ENCODE peak calls at places on chromosomes 13 and 19, in nine cellular contexts. C is A549; B is AG04449; A is GM13976; P is upper lobe of left lung; D is CD8-positive, alpha-beta T cell; E is fibroblast of mammary gland; N is AG10803; J is natural killer cell. T is an unnamed sample.

GRCh38 chr13:81927347-81927746 is 1586.4 kb upstream of the SPRY2 start:
- DNase-seq in C (peak), B (no peak), A (no peak), P (no peak), D (no peak), E (no peak), N (no peak), J (no peak), T (no peak)

GRCh38 chr13:46469064-46469463 is 82.0 kb upstream of the RUBCNL start:
- DNase-seq in C (no peak), B (peak), A (no peak), P (no peak), D (no peak), E (peak), N (peak), J (no peak), T (no peak)

GRCh38 chr13:83515267-83515666 is 367.0 kb downstream of the SLITRK1 start:
- DNase-seq in C (peak), B (peak), A (no peak), P (no peak), D (no peak), E (peak), N (peak), J (no peak), T (no peak)

GRCh38 chr19:15107056-15108010 is at the start of gene SYDE1:
- DNase-seq in C (peak), B (no peak), A (peak), P (peak), D (no peak), E (peak), N (peak), J (no peak), T (no peak)

GRCh38 chr19:9940778-9941177 is 4.5 kb upstream of the OLFM2 start:
- DNase-seq in C (no peak), B (no peak), A (no peak), P (no peak), D (no peak), E (peak), N (peak), J (no peak), T (no peak)

GRCh38 chr19:12828494-12828893 is 5.9 kb downstream of the RTBDN start:
- DNase-seq in C (no peak), B (no peak), A (peak), P (no peak), D (no peak), E (peak), N (no peak), J (no peak), T (no peak)

GRCh38 chr13:110405597-110406450 is 98.7 kb downstream of the COL4A2 start:
- DNase-seq in C (no peak), B (no peak), A (no peak), P (no peak), D (no peak), E (peak), N (peak), J (no peak), T (no peak)

GRCh38 chr19:17243854-17244617 is 1.7 kb downstream of the NR2F6 start:
- DNase-seq in C (peak), B (no peak), A (no peak), P (peak), D (no peak), E (peak), N (peak), J (no peak), T (no peak)

GRCh38 chr13:28532226-28533048 is 37.5 kb upstream of the FLT1 start:
- DNase-seq in C (no peak), B (no peak), A (peak), P (peak), D (no peak), E (no peak), N (no peak), J (no peak), T (peak)

GRCh38 chr19:41276231-41276630 is 12.1 kb downstream of the HNRNPUL1 start:
- DNase-seq in C (no peak), B (no peak), A (no peak), P (no peak), D (no peak), E (peak), N (peak), J (no peak), T (no peak)

GRCh38 chr19:41123716-41124244 is 9.5 kb downstream of the CYP2F1 start:
- DNase-seq in C (no peak), B (no peak), A (no peak), P (peak), D (no peak), E (no peak), N (no peak), J (no peak), T (no peak)

DNA sequence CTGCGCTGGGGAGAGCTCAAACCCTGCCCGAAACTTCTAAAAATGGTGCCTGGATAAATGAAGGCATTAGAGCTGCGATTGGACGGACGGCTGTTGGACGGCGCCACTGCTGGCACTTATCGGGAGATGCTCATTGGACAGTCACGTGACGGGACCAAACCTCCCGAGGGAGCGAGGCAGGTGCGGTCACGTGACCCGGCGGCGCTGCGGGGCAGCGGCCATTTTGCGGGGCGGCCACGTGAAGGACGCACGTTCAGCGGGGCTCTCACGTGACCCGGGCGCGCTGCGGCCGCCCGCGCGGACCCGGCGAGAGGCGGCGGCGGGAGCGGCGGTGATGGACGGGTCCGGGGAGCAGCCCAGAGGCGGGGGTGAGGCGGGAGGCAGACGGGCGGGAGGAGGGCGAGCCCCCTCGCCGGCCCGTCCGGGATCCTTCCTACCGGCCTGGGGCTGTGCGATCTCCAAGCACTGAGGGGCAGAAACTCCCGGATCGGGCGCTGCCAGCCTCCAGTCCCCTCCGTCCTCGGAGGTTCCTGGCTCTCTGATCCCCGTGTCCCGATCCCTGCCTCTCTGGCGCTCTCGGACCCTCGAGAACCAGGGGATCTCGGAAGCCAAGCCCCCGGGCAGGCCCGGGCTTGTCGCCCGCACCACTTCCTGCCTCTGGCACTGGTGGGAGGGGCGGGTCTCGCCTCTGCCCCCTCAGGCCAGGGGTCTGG is at the start of gene BAX:
- DNase-seq in C (peak), B (no peak), A (peak), P (peak), D (peak), E (peak), N (peak), J (peak), T (peak)
- TF ChIP-seq CTCF in C (no peak), B (peak), A (no peak), P (no peak), D (no peak), E (no peak), N (no peak), J (no peak), T (no peak)

GRCh38 chr19:2255112-2255845 is 938 bp downstream of the JSRP1 start:
- DNase-seq in C (no peak), B (no peak), A (no peak), P (peak), D (no peak), E (no peak), N (no peak), J (no peak), T (no peak)

GRCh38 chr19:2254052-2254872 is 2.0 kb downstream of the JSRP1 start:
- DNase-seq in C (no peak), B (no peak), A (no peak), P (no peak), D (no peak), E (no peak), N (no peak), J (no peak), T (no peak)

GRCh38 chr19:2251577-2252480 is 2.7 kb downstream of the AMH start:
- DNase-seq in C (no peak), B (no peak), A (no peak), P (peak), D (peak), E (no peak), N (no peak), J (no peak), T (no peak)

GRCh38 chr19:2252481-2253105 is 3.5 kb downstream of the AMH start:
- DNase-seq in C (no peak), B (no peak), A (no peak), P (peak), D (peak), E (no peak), N (no peak), J (no peak), T (no peak)

GRCh38 chr19:2253106-2254051 is 2.8 kb downstream of the JSRP1 start:
- DNase-seq in C (no peak), B (no peak), A (peak), P (peak), D (peak), E (no peak), N (no peak), J (no peak), T (peak)
- TF ChIP-seq CTCF in C (no peak), B (peak), A (peak), P (no peak), D (peak), E (no peak), N (no peak), J (peak), T (no peak)

GRCh38 chr19:51259348-51260245 is 8.7 kb downstream of the SIGLECL1 start:
- DNase-seq in C (peak), B (no peak), A (peak), P (no peak), D (no peak), E (peak), N (peak), J (peak), T (no peak)
- TF ChIP-seq CTCF in C (peak), B (peak), A (peak), P (peak), D (peak), E (peak), N (peak), J (peak), T (no peak)

GRCh38 chr13:29846475-29847256 is 3.8 kb downstream of the UBL3 start:
- DNase-seq in C (no peak), B (no peak), A (no peak), P (no peak), D (no peak), E (no peak), N (no peak), J (no peak), T (no peak)

GRCh38 chr13:29847501-29847983 is 2.9 kb downstream of the UBL3 start:
- DNase-seq in C (peak), B (no peak), A (no peak), P (no peak), D (no peak), E (peak), N (peak), J (no peak), T (no peak)

GRCh38 chr13:29849071-29849541 is 1.3 kb downstream of the UBL3 start:
- DNase-seq in C (peak), B (no peak), A (peak), P (no peak), D (peak), E (peak), N (peak), J (no peak), T (no peak)

GRCh38 chr13:29844441-29844840 is 6.0 kb downstream of the UBL3 start:
- DNase-seq in C (no peak), B (no peak), A (no peak), P (no peak), D (no peak), E (no peak), N (peak), J (no peak), T (no peak)

DNA sequence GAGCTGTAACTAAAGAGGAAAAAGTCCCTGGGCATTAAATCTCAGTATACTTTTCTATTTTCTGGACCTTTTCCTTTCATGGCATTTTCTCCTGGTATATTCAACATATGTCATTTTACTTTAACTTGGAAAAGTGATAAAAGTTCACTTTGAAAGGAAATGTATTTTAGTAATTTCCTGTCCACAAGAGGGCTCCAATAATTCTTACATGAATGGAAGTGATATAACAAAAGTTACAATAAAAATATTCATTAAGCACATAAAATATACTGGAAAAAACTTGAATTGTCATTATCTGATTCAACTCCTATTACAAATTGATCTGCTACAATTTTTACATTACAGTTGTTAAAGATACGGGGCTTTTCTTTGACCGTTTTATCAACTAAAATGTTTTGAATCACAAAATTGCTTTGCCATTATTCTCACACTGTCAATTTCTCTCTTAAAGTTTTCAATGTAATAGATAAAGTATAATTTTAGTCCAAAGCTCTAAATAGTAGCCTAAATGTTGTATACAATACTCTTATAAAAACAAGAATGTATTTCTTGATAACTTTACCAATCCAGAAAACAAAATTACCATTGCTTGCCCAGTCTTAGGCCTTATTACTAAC is 4.9 kb downstream of the UBL3 start:
- DNase-seq in C (peak), B (no peak), A (no peak), P (no peak), D (no peak), E (peak), N (peak), J (no peak), T (no peak)
- TF ChIP-seq CTCF in C (peak), B (no peak), A (no peak), P (no peak), D (peak), E (peak), N (peak), J (peak), T (no peak)

GRCh38 chr13:113648218-113648615 is 9.8 kb downstream of the ATP4B start:
- DNase-seq in C (no peak), B (no peak), A (no peak), P (peak), D (no peak), E (no peak), N (no peak), J (no peak), T (no peak)
- TF ChIP-seq CTCF in C (no peak), B (no peak), A (no peak), P (no peak), D (no peak), E (no peak), N (no peak), J (no peak), T (no peak)

DNA sequence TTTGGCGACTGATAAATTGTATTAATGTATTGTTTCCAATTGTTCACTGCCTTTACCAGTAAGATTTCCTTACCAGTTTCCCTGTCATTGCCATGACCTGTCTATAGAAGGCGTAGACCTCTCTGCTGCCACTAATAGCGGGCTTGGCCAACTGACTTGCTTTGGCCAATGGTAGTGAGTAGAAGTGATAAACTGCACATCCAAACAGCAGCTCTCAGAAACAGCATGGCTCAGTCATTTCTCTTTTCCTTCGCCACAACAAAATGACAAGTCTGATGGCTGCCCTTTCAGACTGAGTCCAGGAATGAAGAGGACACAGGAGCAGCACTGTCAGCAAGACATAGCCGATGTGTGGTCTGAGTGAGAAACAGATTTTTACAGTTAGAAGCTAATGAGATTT is 42.2 kb upstream of the TM9SF2 start:
- DNase-seq in C (peak), B (no peak), A (no peak), P (no peak), D (no peak), E (no peak), N (no peak), J (no peak), T (no peak)
- TF ChIP-seq CTCF in C (no peak), B (no peak), A (no peak), P (no peak), D (no peak), E (no peak), N (no peak), J (no peak), T (no peak)

GRCh38 chr19:35716735-35716984 is 1.1 kb upstream of the KMT2B start:
- DNase-seq in C (no peak), B (no peak), A (no peak), P (no peak), D (no peak), E (no peak), N (no peak), J (no peak), T (peak)
- TF ChIP-seq CTCF in C (no peak), B (no peak), A (no peak), P (no peak), D (no peak), E (no peak), N (no peak), J (no peak), T (no peak)

GRCh38 chr13:41154042-41154441 is 21.4 kb upstream of the KBTBD6 start:
- DNase-seq in C (no peak), B (no peak), A (no peak), P (no peak), D (no peak), E (no peak), N (no peak), J (no peak), T (no peak)

GRCh38 chr13:41150058-41150457 is 17.5 kb upstream of the KBTBD6 start:
- DNase-seq in C (no peak), B (no peak), A (no peak), P (no peak), D (no peak), E (no peak), N (no peak), J (no peak), T (no peak)

GRCh38 chr13:41156611-41157010 is 24.0 kb upstream of the KBTBD6 start:
- DNase-seq in C (no peak), B (no peak), A (no peak), P (no peak), D (no peak), E (no peak), N (no peak), J (no peak), T (no peak)

GRCh38 chr13:41148421-41149283 is 16.1 kb upstream of the KBTBD6 start:
- DNase-seq in C (peak), B (no peak), A (no peak), P (no peak), D (no peak), E (no peak), N (no peak), J (no peak), T (no peak)

GRCh38 chr13:41152005-41152404 is 19.4 kb upstream of the KBTBD6 start:
- DNase-seq in C (no peak), B (no peak), A (no peak), P (no peak), D (no peak), E (no peak), N (no peak), J (no peak), T (no peak)
- TF ChIP-seq CTCF in C (no peak), B (no peak), A (no peak), P (no peak), D (no peak), E (no peak), N (no peak), J (no peak), T (no peak)

GRCh38 chr13:51623473-51623872 is 39.2 kb downstream of the WDFY2 start:
- DNase-seq in C (no peak), B (no peak), A (no peak), P (no peak), D (no peak), E (peak), N (peak), J (no peak), T (no peak)

GRCh38 chr13:51618626-51619025 is 34.4 kb downstream of the WDFY2 start:
- DNase-seq in C (no peak), B (no peak), A (no peak), P (no peak), D (no peak), E (no peak), N (peak), J (no peak), T (no peak)

GRCh38 chr13:51619614-51620013 is 35.4 kb downstream of the WDFY2 start:
- DNase-seq in C (no peak), B (no peak), A (no peak), P (no peak), D (no peak), E (peak), N (peak), J (no peak), T (no peak)

GRCh38 chr13:51621597-51621996 is 37.3 kb downstream of the WDFY2 start:
- DNase-seq in C (no peak), B (no peak), A (no peak), P (no peak), D (no peak), E (no peak), N (no peak), J (no peak), T (no peak)

DNA sequence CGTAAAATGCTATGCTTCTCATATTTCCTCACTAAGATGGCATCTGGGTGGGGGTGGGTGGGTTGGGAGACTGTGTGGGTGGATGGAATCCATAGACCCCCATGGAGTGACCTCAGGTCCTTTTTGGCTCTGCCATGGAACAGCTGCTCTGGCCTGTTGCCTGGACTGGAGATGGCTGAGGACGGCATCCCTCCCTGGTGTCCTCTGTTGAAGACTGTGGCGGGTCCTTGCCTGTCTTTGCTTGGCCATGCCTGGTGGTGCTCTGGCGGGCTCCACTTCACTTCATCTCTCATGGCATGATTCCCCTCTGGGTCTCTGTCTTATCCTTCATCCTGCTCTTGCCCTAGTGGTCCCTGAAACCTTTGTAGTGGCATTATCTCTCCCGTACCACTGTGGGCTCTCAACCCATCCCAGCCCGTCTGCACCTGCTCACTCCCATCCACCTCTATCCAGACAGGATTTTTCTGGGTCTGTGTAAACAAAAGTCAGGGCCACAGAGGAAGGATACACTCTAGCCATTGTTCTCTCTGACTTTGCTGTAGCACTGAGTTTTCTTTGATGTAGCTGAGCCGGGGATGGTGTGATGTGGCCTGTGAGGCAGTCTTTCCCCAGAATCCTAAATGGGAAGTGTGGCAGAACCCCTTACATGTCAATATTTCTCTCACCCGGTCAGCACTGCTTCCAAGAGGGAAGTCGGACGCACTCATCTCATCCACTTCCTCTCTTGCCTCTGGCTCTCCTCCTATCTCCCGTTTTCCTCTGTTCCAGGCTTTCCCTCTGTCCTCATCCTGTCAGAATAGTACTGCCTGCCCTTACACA is 36.1 kb downstream of the WDFY2 start:
- DNase-seq in C (no peak), B (no peak), A (no peak), P (no peak), D (no peak), E (peak), N (peak), J (no peak), T (no peak)
- TF ChIP-seq CTCF in C (no peak), B (no peak), A (no peak), P (no peak), D (no peak), E (no peak), N (no peak), J (no peak), T (no peak)

DNA sequence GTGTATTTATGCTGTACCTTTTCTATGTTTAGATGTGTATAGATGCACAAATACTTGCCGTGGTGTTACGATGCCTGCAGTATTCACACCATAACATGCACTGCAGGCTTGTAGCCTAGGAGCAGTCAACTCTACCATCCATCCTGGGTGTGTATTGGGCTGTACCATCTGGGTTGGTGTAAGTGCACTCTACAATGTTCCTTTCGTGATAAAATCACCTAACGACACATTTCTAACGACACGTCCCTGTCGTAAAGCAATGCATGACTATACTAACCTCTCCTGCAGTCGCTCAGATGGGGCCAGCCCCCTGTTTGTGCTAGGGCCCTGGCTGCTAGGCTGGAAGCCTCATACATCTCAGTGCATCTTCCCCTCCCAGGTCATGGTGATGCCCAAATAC is 18.4 kb downstream of the CD177 start:
- DNase-seq in C (no peak), B (no peak), A (no peak), P (no peak), D (no peak), E (no peak), N (no peak), J (no peak), T (no peak)
- TF ChIP-seq CTCF in C (no peak), B (no peak), A (no peak), P (no peak), D (no peak), E (no peak), N (no peak), J (no peak), T (no peak)

T was measured in activated B cell treated with CpG ODN at 0.5 μM for 24 hours.